ENCODE peak calls at places on chromosomes 7 and 10, in nine cellular contexts. One of them, this sample, is unnamed.

GRCh38 chr10:30935078-30935477 is 96.6 kb downstream of the ZNF438 start:
- DNase-seq in GM06990: peak; percentile 33
- DNase-seq in ascending aorta: no peak
- DNase-seq in GM12865: peak; percentile 14
- DNase-seq in GM10248: no peak
- DNase-seq in uterus: no peak
- DNase-seq in AG09309: no peak
- DNase-seq in RWPE1: no peak
- DNase-seq in astrocyte: no peak
- DNase-seq in this sample: no peak

GRCh38 chr7:30474893-30475292 is 3.7 kb downstream of the NOD1 start:
- DNase-seq in GM06990: no peak
- DNase-seq in ascending aorta: peak; percentile 73
- DNase-seq in GM12865: no peak
- DNase-seq in GM10248: no peak
- DNase-seq in uterus: no peak
- DNase-seq in AG09309: peak; percentile 90
- DNase-seq in RWPE1: no peak
- DNase-seq in astrocyte: peak; percentile 96
- DNase-seq in this sample: no peak

GRCh38 chr10:125159486-125159931 is 854 bp downstream of the CTBP2 start:
- DNase-seq in GM06990: no peak
- DNase-seq in ascending aorta: peak; percentile 63
- DNase-seq in GM12865: no peak
- DNase-seq in GM10248: no peak
- DNase-seq in uterus: peak; percentile 43
- DNase-seq in AG09309: no peak
- DNase-seq in RWPE1: no peak
- DNase-seq in astrocyte: no peak
- DNase-seq in this sample: no peak

GRCh38 chr7:89770156-89770555 is 384.1 kb upstream of the STEAP1 start:
- DNase-seq in GM06990: no peak
- DNase-seq in ascending aorta: no peak
- DNase-seq in GM12865: no peak
- DNase-seq in GM10248: no peak
- DNase-seq in uterus: no peak
- DNase-seq in AG09309: no peak
- DNase-seq in RWPE1: no peak
- DNase-seq in astrocyte: no peak
- DNase-seq in this sample: no peak

GRCh38 chr10:86960003-86960862 is 1.8 kb downstream of the SNCG start:
- DNase-seq in GM06990: peak; percentile 64
- DNase-seq in ascending aorta: peak; percentile 83
- DNase-seq in GM12865: peak; percentile 84
- DNase-seq in GM10248: peak; percentile 86
- DNase-seq in uterus: peak; percentile 54
- DNase-seq in AG09309: no peak
- DNase-seq in RWPE1: peak; percentile 68
- DNase-seq in astrocyte: no peak
- DNase-seq in this sample: peak; percentile 52

GRCh38 chr7:106345421-106346166 is 60.8 kb upstream of the NAMPT start:
- DNase-seq in GM06990: no peak
- DNase-seq in ascending aorta: no peak
- DNase-seq in GM12865: peak; percentile 37
- DNase-seq in GM10248: no peak
- DNase-seq in uterus: no peak
- DNase-seq in AG09309: no peak
- DNase-seq in RWPE1: peak; percentile 19
- DNase-seq in astrocyte: peak; percentile 49
- DNase-seq in this sample: no peak

GRCh38 chr7:98399903-98400537 is 870 bp downstream of the BAIAP2L1 start:
- DNase-seq in GM06990: peak; percentile 57
- DNase-seq in ascending aorta: no peak
- DNase-seq in GM12865: peak; percentile 63
- DNase-seq in GM10248: no peak
- DNase-seq in uterus: no peak
- DNase-seq in AG09309: no peak
- DNase-seq in RWPE1: no peak
- DNase-seq in astrocyte: peak; percentile 49
- DNase-seq in this sample: no peak

GRCh38 chr10:132296671-132297443 is 10.9 kb downstream of the STK32C start:
- DNase-seq in GM06990: no peak
- DNase-seq in ascending aorta: peak; percentile 60
- DNase-seq in GM12865: no peak
- DNase-seq in GM10248: no peak
- DNase-seq in uterus: peak; percentile 11
- DNase-seq in AG09309: no peak
- DNase-seq in RWPE1: no peak
- DNase-seq in astrocyte: no peak
- DNase-seq in this sample: no peak

GRCh38 chr7:51318886-51319579 is 2.4 kb upstream of the COBL start:
- DNase-seq in GM06990: no peak
- DNase-seq in ascending aorta: no peak
- DNase-seq in GM12865: no peak
- DNase-seq in GM10248: no peak
- DNase-seq in uterus: no peak
- DNase-seq in AG09309: no peak
- DNase-seq in RWPE1: no peak
- DNase-seq in astrocyte: no peak
- DNase-seq in this sample: peak; percentile 43

GRCh38 chr7:46146454-46147255 is 225.6 kb upstream of the IGFBP3 start:
- DNase-seq in GM06990: no peak
- DNase-seq in ascending aorta: peak; percentile 86
- DNase-seq in GM12865: no peak
- DNase-seq in GM10248: no peak
- DNase-seq in uterus: no peak
- DNase-seq in AG09309: peak; percentile 91
- DNase-seq in RWPE1: no peak
- DNase-seq in astrocyte: peak; percentile 75
- DNase-seq in this sample: no peak

GRCh38 chr7:66950763-66951162 is 29.7 kb downstream of the TMEM248 start:
- DNase-seq in GM06990: no peak
- DNase-seq in ascending aorta: no peak
- DNase-seq in GM12865: no peak
- DNase-seq in GM10248: no peak
- DNase-seq in uterus: no peak
- DNase-seq in AG09309: no peak
- DNase-seq in RWPE1: no peak
- DNase-seq in astrocyte: peak; percentile 45
- DNase-seq in this sample: no peak

GRCh38 chr10:13365168-13365687 is 17.1 kb upstream of the SEPHS1 start:
- DNase-seq in GM06990: no peak
- DNase-seq in ascending aorta: no peak
- DNase-seq in GM12865: no peak
- DNase-seq in GM10248: no peak
- DNase-seq in uterus: no peak
- DNase-seq in AG09309: no peak
- DNase-seq in RWPE1: no peak
- DNase-seq in astrocyte: no peak
- DNase-seq in this sample: no peak

GRCh38 chr7:12524794-12525386 is 45.6 kb upstream of the SCIN start:
- DNase-seq in GM06990: no peak
- DNase-seq in ascending aorta: no peak
- DNase-seq in GM12865: peak; percentile 59
- DNase-seq in GM10248: peak; percentile 17
- DNase-seq in uterus: no peak
- DNase-seq in AG09309: peak; percentile 41
- DNase-seq in RWPE1: peak; percentile 28
- DNase-seq in astrocyte: peak; percentile 39
- DNase-seq in this sample: no peak

GRCh38 chr7:26038201-26038990 is 113.6 kb upstream of the NFE2L3 start:
- DNase-seq in GM06990: no peak
- DNase-seq in ascending aorta: no peak
- DNase-seq in GM12865: no peak
- DNase-seq in GM10248: no peak
- DNase-seq in uterus: no peak
- DNase-seq in AG09309: no peak
- DNase-seq in RWPE1: no peak
- DNase-seq in astrocyte: no peak
- DNase-seq in this sample: no peak

GRCh38 chr10:44818721-44819127 is 92.4 kb upstream of the TMEM72 start:
- DNase-seq in GM06990: no peak
- DNase-seq in ascending aorta: no peak
- DNase-seq in GM12865: no peak
- DNase-seq in GM10248: no peak
- DNase-seq in uterus: no peak
- DNase-seq in AG09309: no peak
- DNase-seq in RWPE1: no peak
- DNase-seq in astrocyte: peak; percentile 46
- DNase-seq in this sample: no peak

GRCh38 chr10:95268438-95268837 is 22.4 kb downstream of the PDLIM1 start:
- DNase-seq in GM06990: no peak
- DNase-seq in ascending aorta: peak; percentile 82
- DNase-seq in GM12865: no peak
- DNase-seq in GM10248: no peak
- DNase-seq in uterus: peak; percentile 74
- DNase-seq in AG09309: no peak
- DNase-seq in RWPE1: no peak
- DNase-seq in astrocyte: peak; percentile 87
- DNase-seq in this sample: no peak

GRCh38 chr10:95513008-95513589 is 48.1 kb downstream of the SORBS1 start:
- DNase-seq in GM06990: no peak
- DNase-seq in ascending aorta: no peak
- DNase-seq in GM12865: no peak
- DNase-seq in GM10248: no peak
- DNase-seq in uterus: no peak
- DNase-seq in AG09309: no peak
- DNase-seq in RWPE1: no peak
- DNase-seq in astrocyte: no peak
- DNase-seq in this sample: peak; percentile 41

GRCh38 chr7:47991270-47991669 is 11.9 kb upstream of the HUS1 start:
- DNase-seq in GM06990: no peak
- DNase-seq in ascending aorta: no peak
- DNase-seq in GM12865: no peak
- DNase-seq in GM10248: no peak
- DNase-seq in uterus: no peak
- DNase-seq in AG09309: no peak
- DNase-seq in RWPE1: no peak
- DNase-seq in astrocyte: no peak
- DNase-seq in this sample: no peak

GRCh38 chr7:47988496-47989386 is 9.3 kb upstream of the HUS1 start:
- DNase-seq in GM06990: no peak
- DNase-seq in ascending aorta: no peak
- DNase-seq in GM12865: peak; percentile 26
- DNase-seq in GM10248: no peak
- DNase-seq in uterus: no peak
- DNase-seq in AG09309: no peak
- DNase-seq in RWPE1: peak; percentile 34
- DNase-seq in astrocyte: no peak
- DNase-seq in this sample: no peak

GRCh38 chr7:47992446-47992845 is 13.0 kb upstream of the HUS1 start:
- DNase-seq in GM06990: no peak
- DNase-seq in ascending aorta: no peak
- DNase-seq in GM12865: no peak
- DNase-seq in GM10248: no peak
- DNase-seq in uterus: no peak
- DNase-seq in AG09309: no peak
- DNase-seq in RWPE1: no peak
- DNase-seq in astrocyte: no peak
- DNase-seq in this sample: no peak

GRCh38 chr7:47990592-47990991 is 11.2 kb upstream of the HUS1 start:
- DNase-seq in GM06990: no peak
- DNase-seq in ascending aorta: no peak
- DNase-seq in GM12865: no peak
- DNase-seq in GM10248: no peak
- DNase-seq in uterus: no peak
- DNase-seq in AG09309: no peak
- DNase-seq in RWPE1: no peak
- DNase-seq in astrocyte: no peak
- DNase-seq in this sample: no peak

DNA sequence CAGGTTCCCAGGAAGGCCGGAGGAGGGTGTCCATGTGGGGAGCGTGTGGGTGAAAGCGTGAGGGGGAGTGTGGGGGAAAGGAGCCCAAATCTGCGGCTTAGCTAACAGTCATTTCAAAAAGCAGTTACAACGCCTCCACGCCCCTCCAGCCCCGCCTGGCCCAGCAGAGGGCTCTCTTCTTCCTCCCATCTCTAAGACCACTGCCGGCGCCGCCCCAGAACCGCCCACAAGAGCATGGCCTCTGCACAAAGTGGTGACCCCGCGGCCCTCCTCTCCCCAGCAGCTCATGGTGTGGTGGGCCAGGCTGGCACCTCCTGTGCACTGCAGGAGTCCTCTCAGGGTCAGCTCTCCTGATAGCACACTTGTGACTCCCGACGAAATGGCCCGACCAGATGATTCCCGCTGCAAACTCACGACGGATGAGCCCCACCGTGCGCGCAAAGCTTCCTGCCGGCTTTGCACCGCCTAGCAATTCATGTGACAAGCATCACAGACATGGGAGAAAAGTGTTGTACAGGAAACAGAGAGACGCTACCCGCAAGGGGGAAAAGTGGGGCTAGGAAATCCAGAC is 12.4 kb upstream of the HUS1 start:
- DNase-seq in GM06990: peak; percentile 89
- DNase-seq in ascending aorta: peak; percentile 88
- DNase-seq in GM12865: peak; percentile 94
- DNase-seq in GM10248: peak; percentile 92
- DNase-seq in uterus: peak; percentile 80
- DNase-seq in AG09309: no peak
- DNase-seq in RWPE1: peak; percentile 62
- DNase-seq in astrocyte: peak; percentile 52
- DNase-seq in this sample: peak; percentile 89
- TF ChIP-seq CTCF in GM06990: peak; percentile 87
- TF ChIP-seq CTCF in ascending aorta: peak; percentile 74
- TF ChIP-seq CTCF in GM12865: peak; percentile 82
- TF ChIP-seq CTCF in GM10248: peak; percentile 80
- TF ChIP-seq CTCF in uterus: peak; percentile 63
- TF ChIP-seq CTCF in AG09309: peak; percentile 81
- TF ChIP-seq CTCF in RWPE1: peak; percentile 75
- TF ChIP-seq CTCF in astrocyte: peak; percentile 47
- TF ChIP-seq CTCF in this sample: peak; percentile 44

GRCh38 chr7:99631311-99632109 is 14.8 kb downstream of the ZSCAN25 start:
- DNase-seq in GM06990: no peak
- DNase-seq in ascending aorta: no peak
- DNase-seq in GM12865: no peak
- DNase-seq in GM10248: no peak
- DNase-seq in uterus: no peak
- DNase-seq in AG09309: no peak
- DNase-seq in RWPE1: peak; percentile 54
- DNase-seq in astrocyte: no peak
- DNase-seq in this sample: no peak
- TF ChIP-seq CTCF in GM06990: no peak
- TF ChIP-seq CTCF in ascending aorta: no peak
- TF ChIP-seq CTCF in GM12865: no peak
- TF ChIP-seq CTCF in GM10248: no peak
- TF ChIP-seq CTCF in uterus: peak; percentile 28
- TF ChIP-seq CTCF in AG09309: peak; percentile 40
- TF ChIP-seq CTCF in RWPE1: peak; percentile 60
- TF ChIP-seq CTCF in astrocyte: peak; percentile 29
- TF ChIP-seq CTCF in this sample: no peak

GRCh38 chr10:88218362-88218761 is 354.9 kb downstream of the PTEN start:
- DNase-seq in GM06990: no peak
- DNase-seq in ascending aorta: no peak
- DNase-seq in GM12865: no peak
- DNase-seq in GM10248: no peak
- DNase-seq in uterus: no peak
- DNase-seq in AG09309: no peak
- DNase-seq in RWPE1: no peak
- DNase-seq in astrocyte: no peak
- DNase-seq in this sample: no peak
- TF ChIP-seq CTCF in GM06990: no peak
- TF ChIP-seq CTCF in ascending aorta: no peak
- TF ChIP-seq CTCF in GM12865: no peak
- TF ChIP-seq CTCF in GM10248: no peak
- TF ChIP-seq CTCF in uterus: no peak
- TF ChIP-seq CTCF in AG09309: no peak
- TF ChIP-seq CTCF in RWPE1: no peak
- TF ChIP-seq CTCF in astrocyte: no peak
- TF ChIP-seq CTCF in this sample: no peak

GRCh38 chr7:83936056-83936703 is 258.4 kb downstream of the SEMA3A start:
- DNase-seq in GM06990: no peak
- DNase-seq in ascending aorta: no peak
- DNase-seq in GM12865: peak; percentile 78
- DNase-seq in GM10248: peak; percentile 45
- DNase-seq in uterus: no peak
- DNase-seq in AG09309: peak; percentile 34
- DNase-seq in RWPE1: peak; percentile 32
- DNase-seq in astrocyte: peak; percentile 48
- DNase-seq in this sample: peak; percentile 47
- TF ChIP-seq CTCF in GM06990: peak; percentile 90
- TF ChIP-seq CTCF in ascending aorta: peak; percentile 73
- TF ChIP-seq CTCF in GM12865: peak; percentile 78
- TF ChIP-seq CTCF in GM10248: peak; percentile 77
- TF ChIP-seq CTCF in uterus: peak; percentile 45
- TF ChIP-seq CTCF in AG09309: peak; percentile 96
- TF ChIP-seq CTCF in RWPE1: peak; percentile 97
- TF ChIP-seq CTCF in astrocyte: peak; percentile 99
- TF ChIP-seq CTCF in this sample: peak; percentile 78

This sample was measured in transverse colon.